ENCODE peak calls at places on chromosomes 6 and 20, in seven cellular contexts. X, T, Q, D, K, I and J are unnamed samples.
A peak's percentile ranks its signal among the peaks of the same experiment; 100 is the strongest.

GRCh38 chr6:47165918-47166317 is 123.8 kb upstream of the ADGRF1 start:
- DNase-seq in K (peak; percentile 45), I (no peak), D (no peak), Q (no peak), X (no peak), T (no peak), J (no peak)

GRCh38 chr6:116087437-116088027 is 13.1 kb upstream of the NT5DC1 start:
- DNase-seq in X (no peak), T (no peak), I (no peak), D (no peak), Q (no peak), K (peak; percentile 58), J (no peak)

GRCh38 chr6:2038096-2038495 is 207.3 kb downstream of the GMDS start:
- DNase-seq in X (no peak), D (no peak), K (no peak), Q (no peak), I (no peak), T (no peak), J (no peak)

GRCh38 chr6:16654703-16655102 is 106.6 kb downstream of the ATXN1 start:
- DNase-seq in T (no peak), D (no peak), I (no peak), Q (no peak), X (no peak), K (no peak), J (no peak)

GRCh38 chr6:166989427-166990034 is 9.7 kb upstream of the CEP43 start:
- DNase-seq in K (peak; percentile 47), X (peak; percentile 43), Q (no peak), D (no peak), T (no peak), I (no peak), J (peak; percentile 32)

GRCh38 chr6:161368514-161368913 is 94.7 kb upstream of the AGPAT4 start:
- DNase-seq in K (no peak), X (no peak), D (no peak), T (no peak), Q (no peak), I (no peak), J (no peak)

GRCh38 chr20:57677323-57677982 is 32.4 kb downstream of the PMEPA1 start:
- DNase-seq in Q (no peak), T (no peak), X (no peak), I (no peak), K (no peak), D (no peak), J (peak; percentile 76)

GRCh38 chr6:158076548-158076947 is 91.5 kb downstream of the SERAC1 start:
- DNase-seq in X (no peak), T (no peak), D (no peak), K (no peak), I (no peak), Q (no peak), J (no peak)

GRCh38 chr6:35058041-35058675 is 83.0 kb downstream of the TCP11 start:
- DNase-seq in X (no peak), Q (no peak), I (no peak), T (peak; percentile 47), D (no peak), K (no peak), J (no peak)

GRCh38 chr20:5703542-5704215 is 46.5 kb upstream of the SHLD1 start:
- DNase-seq in X (no peak), I (no peak), T (no peak), Q (no peak), K (no peak), D (no peak), J (peak; percentile 63)

GRCh38 chr6:127907960-127908640 is 7.2 kb upstream of the THEMIS start:
- DNase-seq in T (no peak), X (no peak), I (no peak), Q (no peak), K (no peak), D (no peak), J (no peak)

GRCh38 chr20:8860011-8860495 is 208.8 kb upstream of the PLCB4 start:
- DNase-seq in I (no peak), D (no peak), X (no peak), K (peak; percentile 96), T (no peak), Q (no peak), J (no peak)

GRCh38 chr6:137848672-137849071 is 18.4 kb upstream of the TNFAIP3 start:
- DNase-seq in K (peak; percentile 53), T (no peak), I (no peak), Q (no peak), X (no peak), D (no peak), J (no peak)

GRCh38 chr6:144008501-144009245 is 614 bp upstream of the PLAGL1 start:
- DNase-seq in X (no peak), I (no peak), T (no peak), Q (no peak), K (peak; percentile 8), D (peak; percentile 79), J (no peak)

GRCh38 chr20:49286689-49287551 is 9.1 kb upstream of the ZNFX1 start:
- DNase-seq in T (no peak), D (no peak), K (no peak), X (no peak), Q (no peak), I (peak; percentile 34), J (peak; percentile 85)

GRCh38 chr6:169592558-169592957 is 109.3 kb downstream of the WDR27 start:
- DNase-seq in D (no peak), X (no peak), T (no peak), I (no peak), Q (no peak), K (peak; percentile 69), J (no peak)

GRCh38 chr6:96851858-96852257 is 14.6 kb upstream of the GPR63 start:
- DNase-seq in T (no peak), I (no peak), D (no peak), X (no peak), Q (no peak), K (no peak), J (no peak)

GRCh38 chr6:123904228-123904627 is 100.6 kb downstream of the NKAIN2 start:
- DNase-seq in T (no peak), X (no peak), I (no peak), Q (no peak), D (no peak), K (no peak), J (no peak)

GRCh38 chr20:46051556-46052323 is 22.7 kb downstream of the SLC12A5 start:
- DNase-seq in D (no peak), I (no peak), Q (no peak), K (no peak), X (no peak), T (no peak), J (no peak)

GRCh38 chr6:117174835-117175360 is 90.5 kb upstream of the VGLL2 start:
- DNase-seq in I (no peak), Q (no peak), T (no peak), K (no peak), X (no peak), D (no peak), J (no peak)

GRCh38 chr6:84416043-84416657 is 188.7 kb upstream of the CEP162 start:
- DNase-seq in Q (no peak), I (no peak), D (no peak), X (no peak), T (no peak), K (peak; percentile 35), J (no peak)

GRCh38 chr6:143507358-143508145 is 4.0 kb downstream of the FUCA2 start:
- DNase-seq in Q (no peak), I (no peak), D (no peak), K (no peak), T (no peak), X (no peak), J (no peak)

GRCh38 chr6:4895971-4896370 is 107.9 kb downstream of the RPP40 start:
- DNase-seq in D (no peak), T (no peak), I (no peak), X (no peak), Q (no peak), K (no peak), J (no peak)

DNA sequence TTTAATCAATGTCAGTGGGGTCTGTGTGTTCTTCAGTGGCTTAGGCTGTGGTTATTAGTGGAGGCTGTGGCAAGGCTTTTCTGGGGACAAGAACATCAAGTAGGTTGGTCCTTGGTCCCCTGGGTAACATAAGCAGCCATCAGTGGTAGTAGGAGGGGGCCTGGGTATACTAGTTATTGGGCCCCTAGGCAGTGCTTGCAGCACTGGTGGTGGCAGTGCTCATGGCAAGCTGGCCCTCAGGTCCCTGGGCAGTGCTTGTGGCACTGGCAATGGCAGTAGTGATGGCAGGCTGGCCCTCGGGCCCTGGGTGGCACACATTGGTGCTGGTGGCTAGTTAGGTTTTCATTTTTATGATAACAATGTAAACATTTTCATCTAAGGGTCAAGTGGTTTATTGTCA is 32.5 kb upstream of the MAS1 start:
- DNase-seq in Q (no peak), D (no peak), I (no peak), X (no peak), K (no peak), T (no peak), J (no peak)
- TF ChIP-seq CTCF in Q (no peak), D (no peak), I (no peak), X (no peak), K (no peak), T (no peak), J (no peak)

GRCh38 chr6:63368347-63368746 is 48.6 kb upstream of the LGSN start:
- DNase-seq in I (no peak), X (no peak), T (no peak), Q (no peak), K (no peak), D (no peak), J (no peak)

GRCh38 chr6:63372951-63373533 is 53.3 kb upstream of the LGSN start:
- DNase-seq in K (no peak), Q (no peak), D (no peak), X (no peak), T (no peak), I (no peak), J (no peak)

GRCh38 chr6:63371087-63371486 is 51.3 kb upstream of the LGSN start:
- DNase-seq in D (no peak), I (no peak), K (no peak), Q (no peak), X (no peak), T (no peak), J (no peak)
- H3K4me3 ChIP-seq in D (no peak overlapping the region), I (no peak overlapping the region), K (no peak overlapping the region), Q (no peak overlapping the region), X (no peak overlapping the region), T (no peak overlapping the region), J (no peak overlapping the region)

GRCh38 chr6:168132531-168133184 is 53.6 kb upstream of the FRMD1 start:
- DNase-seq in X (no peak), D (peak; percentile 57), I (no peak), K (peak; percentile 55), Q (peak; percentile 46), T (peak; percentile 69), J (no peak)
- TF ChIP-seq CTCF in X (no peak), D (no peak), I (no peak), K (peak; percentile 56), Q (peak; percentile 28), T (peak; percentile 67), J (peak; percentile 67)

GRCh38 chr20:50642288-50642803 is 49.0 kb downstream of the RIPOR3 start:
- DNase-seq in T (no peak), I (peak; percentile 45), D (no peak), Q (no peak), K (peak; percentile 18), X (no peak), J (no peak)
- H3K4me3 ChIP-seq in T (no peak overlapping the region), I (peak overlapping the region; percentile 4), D (no peak overlapping the region), Q (no peak overlapping the region), K (no peak overlapping the region), X (no peak overlapping the region), J (no peak overlapping the region)

GRCh38 chr6:125791151-125791819 is 525 bp downstream of the NCOA7 start:
- DNase-seq in K (peak; percentile 47), X (peak; percentile 21), D (no peak), I (peak; percentile 40), Q (no peak), T (peak; percentile 39), J (no peak)
- TF ChIP-seq CTCF in K (peak; percentile 76), X (peak; percentile 59), D (peak; percentile 37), I (peak; percentile 64), Q (peak; percentile 22), T (peak; percentile 53), J (peak; percentile 66)

GRCh38 chr6:36306365-36306764 is 30.3 kb downstream of the BNIP5 start:
- DNase-seq in D (no peak), T (no peak), K (no peak), Q (no peak), X (no peak), I (no peak), J (no peak)
- H3K4me3 ChIP-seq in D (no peak overlapping the region), T (no peak overlapping the region), K (no peak overlapping the region), Q (no peak overlapping the region), X (no peak overlapping the region), I (no peak overlapping the region), J (no peak overlapping the region)